ENCODE peak calls at places on chromosome 18, in eight cellular contexts. One of them, this sample, is unnamed.

GRCh38 chr18:379665-380356 is 112.0 kb upstream of the THOC1 start:
- DNase-seq in fibroblast of lung: peak
- DNase-seq in left ventricle myocardium inferior: peak
- DNase-seq in mammary epithelial cell: no peak
- DNase-seq in fibroblast of pulmonary artery: peak
- DNase-seq in brain microvascular endothelial cell: no peak
- DNase-seq in AG09319: no peak
- DNase-seq in esophagus squamous epithelium: no peak
- DNase-seq in this sample: no peak

GRCh38 chr18:10851824-10852225 is 297.5 kb downstream of the PIEZO2 start:
- DNase-seq in fibroblast of pulmonary artery: peak
- DNase-seq in brain microvascular endothelial cell: peak
- DNase-seq in AG09319: peak
- DNase-seq in mammary epithelial cell: peak
- DNase-seq in esophagus squamous epithelium: no peak
- DNase-seq in fibroblast of lung: peak
- DNase-seq in left ventricle myocardium inferior: no peak
- DNase-seq in this sample: no peak

GRCh38 chr18:9101730-9102390 is 639 bp upstream of the NDUFV2 start:
- DNase-seq in fibroblast of pulmonary artery: peak
- DNase-seq in brain microvascular endothelial cell: peak
- DNase-seq in mammary epithelial cell: peak
- DNase-seq in AG09319: no peak
- DNase-seq in esophagus squamous epithelium: no peak
- DNase-seq in left ventricle myocardium inferior: no peak
- DNase-seq in fibroblast of lung: peak
- DNase-seq in this sample: no peak

GRCh38 chr18:825891-826585 is 14.0 kb upstream of the YES1 start:
- DNase-seq in esophagus squamous epithelium: no peak
- DNase-seq in brain microvascular endothelial cell: no peak
- DNase-seq in fibroblast of pulmonary artery: no peak
- DNase-seq in mammary epithelial cell: no peak
- DNase-seq in fibroblast of lung: no peak
- DNase-seq in left ventricle myocardium inferior: no peak
- DNase-seq in AG09319: no peak
- DNase-seq in this sample: no peak

GRCh38 chr18:70249118-70249517 is 39.7 kb upstream of the SOCS6 start:
- DNase-seq in mammary epithelial cell: peak
- DNase-seq in AG09319: no peak
- DNase-seq in brain microvascular endothelial cell: peak
- DNase-seq in esophagus squamous epithelium: no peak
- DNase-seq in fibroblast of lung: peak
- DNase-seq in fibroblast of pulmonary artery: no peak
- DNase-seq in left ventricle myocardium inferior: no peak
- DNase-seq in this sample: no peak

GRCh38 chr18:68796936-68797690 is 767 bp upstream of the CCDC102B start:
- DNase-seq in fibroblast of pulmonary artery: peak
- DNase-seq in fibroblast of lung: peak
- DNase-seq in mammary epithelial cell: no peak
- DNase-seq in left ventricle myocardium inferior: peak
- DNase-seq in AG09319: peak
- DNase-seq in esophagus squamous epithelium: no peak
- DNase-seq in brain microvascular endothelial cell: peak
- DNase-seq in this sample: no peak

GRCh38 chr18:32271649-32272324 is 81.9 kb downstream of the MEP1B start:
- DNase-seq in esophagus squamous epithelium: no peak
- DNase-seq in left ventricle myocardium inferior: no peak
- DNase-seq in fibroblast of lung: peak
- DNase-seq in brain microvascular endothelial cell: no peak
- DNase-seq in mammary epithelial cell: peak
- DNase-seq in fibroblast of pulmonary artery: peak
- DNase-seq in AG09319: peak
- DNase-seq in this sample: peak

GRCh38 chr18:61892683-61893303 is at the start of gene RNF152:
- DNase-seq in brain microvascular endothelial cell: no peak
- DNase-seq in AG09319: no peak
- DNase-seq in fibroblast of lung: peak
- DNase-seq in fibroblast of pulmonary artery: peak
- DNase-seq in mammary epithelial cell: peak
- DNase-seq in esophagus squamous epithelium: no peak
- DNase-seq in left ventricle myocardium inferior: peak
- DNase-seq in this sample: peak

GRCh38 chr18:31217038-31217437 is 54.4 kb upstream of the DSC1 start:
- DNase-seq in left ventricle myocardium inferior: no peak
- DNase-seq in brain microvascular endothelial cell: no peak
- DNase-seq in fibroblast of pulmonary artery: no peak
- DNase-seq in fibroblast of lung: no peak
- DNase-seq in esophagus squamous epithelium: no peak
- DNase-seq in mammary epithelial cell: no peak
- DNase-seq in AG09319: no peak
- DNase-seq in this sample: no peak

GRCh38 chr18:59388180-59388579 is 29.1 kb upstream of the LMAN1 start:
- DNase-seq in esophagus squamous epithelium: no peak
- DNase-seq in fibroblast of pulmonary artery: no peak
- DNase-seq in AG09319: no peak
- DNase-seq in left ventricle myocardium inferior: no peak
- DNase-seq in mammary epithelial cell: no peak
- DNase-seq in fibroblast of lung: peak
- DNase-seq in brain microvascular endothelial cell: no peak
- DNase-seq in this sample: no peak

GRCh38 chr18:74604774-74605173 is 7.1 kb downstream of the ZNF407 start:
- DNase-seq in mammary epithelial cell: no peak
- DNase-seq in esophagus squamous epithelium: no peak
- DNase-seq in AG09319: peak
- DNase-seq in fibroblast of lung: peak
- DNase-seq in fibroblast of pulmonary artery: peak
- DNase-seq in left ventricle myocardium inferior: no peak
- DNase-seq in brain microvascular endothelial cell: peak
- DNase-seq in this sample: no peak

GRCh38 chr18:74329688-74330205 is 14.1 kb downstream of the C18orf63 start:
- DNase-seq in AG09319: no peak
- DNase-seq in left ventricle myocardium inferior: no peak
- DNase-seq in mammary epithelial cell: no peak
- DNase-seq in fibroblast of pulmonary artery: no peak
- DNase-seq in fibroblast of lung: no peak
- DNase-seq in esophagus squamous epithelium: no peak
- DNase-seq in brain microvascular endothelial cell: no peak
- DNase-seq in this sample: no peak

GRCh38 chr18:73409242-73409641 is 541.5 kb upstream of the NETO1 start:
- DNase-seq in fibroblast of lung: peak
- DNase-seq in left ventricle myocardium inferior: no peak
- DNase-seq in fibroblast of pulmonary artery: peak
- DNase-seq in AG09319: no peak
- DNase-seq in esophagus squamous epithelium: no peak
- DNase-seq in mammary epithelial cell: no peak
- DNase-seq in brain microvascular endothelial cell: no peak
- DNase-seq in this sample: no peak

GRCh38 chr18:44802508-44802907 is 121.8 kb downstream of the SETBP1 start:
- DNase-seq in AG09319: no peak
- DNase-seq in fibroblast of lung: peak
- DNase-seq in esophagus squamous epithelium: no peak
- DNase-seq in left ventricle myocardium inferior: no peak
- DNase-seq in brain microvascular endothelial cell: no peak
- DNase-seq in fibroblast of pulmonary artery: peak
- DNase-seq in mammary epithelial cell: peak
- DNase-seq in this sample: no peak

GRCh38 chr18:8744038-8744437 is 38.7 kb downstream of the MTCL1 start:
- DNase-seq in brain microvascular endothelial cell: no peak
- DNase-seq in fibroblast of lung: no peak
- DNase-seq in AG09319: no peak
- DNase-seq in esophagus squamous epithelium: no peak
- DNase-seq in fibroblast of pulmonary artery: no peak
- DNase-seq in mammary epithelial cell: no peak
- DNase-seq in left ventricle myocardium inferior: no peak
- DNase-seq in this sample: no peak

GRCh38 chr18:54684786-54685185 is 93.7 kb downstream of the DYNAP start:
- DNase-seq in left ventricle myocardium inferior: peak
- DNase-seq in fibroblast of lung: no peak
- DNase-seq in mammary epithelial cell: no peak
- DNase-seq in AG09319: no peak
- DNase-seq in esophagus squamous epithelium: no peak
- DNase-seq in brain microvascular endothelial cell: peak
- DNase-seq in fibroblast of pulmonary artery: peak
- DNase-seq in this sample: no peak

GRCh38 chr18:54675076-54675475 is 84.0 kb downstream of the DYNAP start:
- DNase-seq in left ventricle myocardium inferior: no peak
- DNase-seq in mammary epithelial cell: no peak
- DNase-seq in fibroblast of pulmonary artery: no peak
- DNase-seq in esophagus squamous epithelium: no peak
- DNase-seq in fibroblast of lung: no peak
- DNase-seq in AG09319: no peak
- DNase-seq in brain microvascular endothelial cell: no peak
- DNase-seq in this sample: no peak

GRCh38 chr18:54679318-54680149 is 88.5 kb downstream of the DYNAP start:
- DNase-seq in fibroblast of lung: peak
- DNase-seq in fibroblast of pulmonary artery: peak
- DNase-seq in mammary epithelial cell: peak
- DNase-seq in left ventricle myocardium inferior: no peak
- DNase-seq in brain microvascular endothelial cell: peak
- DNase-seq in esophagus squamous epithelium: no peak
- DNase-seq in AG09319: peak
- DNase-seq in this sample: no peak
- TF ChIP-seq CTCF in fibroblast of lung: peak
- TF ChIP-seq CTCF in fibroblast of pulmonary artery: peak
- TF ChIP-seq CTCF in mammary epithelial cell: peak
- TF ChIP-seq CTCF in left ventricle myocardium inferior: peak
- TF ChIP-seq CTCF in brain microvascular endothelial cell: peak
- TF ChIP-seq CTCF in esophagus squamous epithelium: peak
- TF ChIP-seq CTCF in AG09319: peak
- TF ChIP-seq CTCF in this sample: peak

GRCh38 chr18:47175283-47175894 is 775 bp downstream of the IER3IP1 start:
- DNase-seq in left ventricle myocardium inferior: no peak
- DNase-seq in mammary epithelial cell: no peak
- DNase-seq in fibroblast of pulmonary artery: peak
- DNase-seq in AG09319: no peak
- DNase-seq in brain microvascular endothelial cell: no peak
- DNase-seq in esophagus squamous epithelium: no peak
- DNase-seq in fibroblast of lung: peak
- DNase-seq in this sample: peak

GRCh38 chr18:47180765-47181164 is 4.6 kb upstream of the IER3IP1 start:
- DNase-seq in fibroblast of pulmonary artery: no peak
- DNase-seq in mammary epithelial cell: no peak
- DNase-seq in AG09319: no peak
- DNase-seq in left ventricle myocardium inferior: no peak
- DNase-seq in fibroblast of lung: no peak
- DNase-seq in brain microvascular endothelial cell: no peak
- DNase-seq in esophagus squamous epithelium: no peak
- DNase-seq in this sample: no peak

GRCh38 chr18:47174545-47175116 is 1.5 kb downstream of the IER3IP1 start:
- DNase-seq in mammary epithelial cell: peak
- DNase-seq in brain microvascular endothelial cell: no peak
- DNase-seq in esophagus squamous epithelium: no peak
- DNase-seq in fibroblast of lung: no peak
- DNase-seq in fibroblast of pulmonary artery: no peak
- DNase-seq in left ventricle myocardium inferior: no peak
- DNase-seq in AG09319: no peak
- DNase-seq in this sample: no peak

GRCh38 chr18:47172476-47172875 is 3.7 kb downstream of the IER3IP1 start:
- DNase-seq in left ventricle myocardium inferior: no peak
- DNase-seq in esophagus squamous epithelium: no peak
- DNase-seq in brain microvascular endothelial cell: no peak
- DNase-seq in mammary epithelial cell: no peak
- DNase-seq in fibroblast of pulmonary artery: no peak
- DNase-seq in AG09319: no peak
- DNase-seq in fibroblast of lung: no peak
- DNase-seq in this sample: no peak

GRCh38 chr18:47175895-47176575 is at the start of gene IER3IP1:
- DNase-seq in fibroblast of pulmonary artery: peak
- DNase-seq in brain microvascular endothelial cell: peak
- DNase-seq in fibroblast of lung: peak
- DNase-seq in mammary epithelial cell: peak
- DNase-seq in esophagus squamous epithelium: peak
- DNase-seq in left ventricle myocardium inferior: peak
- DNase-seq in AG09319: peak
- DNase-seq in this sample: peak
- TF ChIP-seq CTCF in fibroblast of pulmonary artery: peak
- TF ChIP-seq CTCF in brain microvascular endothelial cell: peak
- TF ChIP-seq CTCF in fibroblast of lung: no peak
- TF ChIP-seq CTCF in mammary epithelial cell: no peak
- TF ChIP-seq CTCF in esophagus squamous epithelium: peak
- TF ChIP-seq CTCF in left ventricle myocardium inferior: peak
- TF ChIP-seq CTCF in AG09319: peak
- TF ChIP-seq CTCF in this sample: peak

GRCh38 chr18:47485221-47485797 is 233.8 kb upstream of the SKOR2 start:
- DNase-seq in mammary epithelial cell: no peak
- DNase-seq in left ventricle myocardium inferior: peak
- DNase-seq in fibroblast of lung: no peak
- DNase-seq in AG09319: no peak
- DNase-seq in brain microvascular endothelial cell: no peak
- DNase-seq in fibroblast of pulmonary artery: no peak
- DNase-seq in esophagus squamous epithelium: no peak
- DNase-seq in this sample: no peak
- TF ChIP-seq CTCF in mammary epithelial cell: no peak
- TF ChIP-seq CTCF in left ventricle myocardium inferior: no peak
- TF ChIP-seq CTCF in fibroblast of lung: no peak
- TF ChIP-seq CTCF in AG09319: no peak
- TF ChIP-seq CTCF in brain microvascular endothelial cell: no peak
- TF ChIP-seq CTCF in fibroblast of pulmonary artery: no peak
- TF ChIP-seq CTCF in esophagus squamous epithelium: no peak
- TF ChIP-seq CTCF in this sample: no peak

GRCh38 chr18:25352629-25353005 is 651 bp upstream of the ZNF521 start:
- DNase-seq in fibroblast of pulmonary artery: no peak
- DNase-seq in fibroblast of lung: no peak
- DNase-seq in esophagus squamous epithelium: no peak
- DNase-seq in left ventricle myocardium inferior: no peak
- DNase-seq in brain microvascular endothelial cell: no peak
- DNase-seq in AG09319: no peak
- DNase-seq in mammary epithelial cell: no peak
- DNase-seq in this sample: no peak
- TF ChIP-seq CTCF in fibroblast of pulmonary artery: no peak
- TF ChIP-seq CTCF in fibroblast of lung: no peak
- TF ChIP-seq CTCF in esophagus squamous epithelium: no peak
- TF ChIP-seq CTCF in left ventricle myocardium inferior: no peak
- TF ChIP-seq CTCF in brain microvascular endothelial cell: no peak
- TF ChIP-seq CTCF in AG09319: no peak
- TF ChIP-seq CTCF in mammary epithelial cell: no peak
- TF ChIP-seq CTCF in this sample: peak

DNA sequence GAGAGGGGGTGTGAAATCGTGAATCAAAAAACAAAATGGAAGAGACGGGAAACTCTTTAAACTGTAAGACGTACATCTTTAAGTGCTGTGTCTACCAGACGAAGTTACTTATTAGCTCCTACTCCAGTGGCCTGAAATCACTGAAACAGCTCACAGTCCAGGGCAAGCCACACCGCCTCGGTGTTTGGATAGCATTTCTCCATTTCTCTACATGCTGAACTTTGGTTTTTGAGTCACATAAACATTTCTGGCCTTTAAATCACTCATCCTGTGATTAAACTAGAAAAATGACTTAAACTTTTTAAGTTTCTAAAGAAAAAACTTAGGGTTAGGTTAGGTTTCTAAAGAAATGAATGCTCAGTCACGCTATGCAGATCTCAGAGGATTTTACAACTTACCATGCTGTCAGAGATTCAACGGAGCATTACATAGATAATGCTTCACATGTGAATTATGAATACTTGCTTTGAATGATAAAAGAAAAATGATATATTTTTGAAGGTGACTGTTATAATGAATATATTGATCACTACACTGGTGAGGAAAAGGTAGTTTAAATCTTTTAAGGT is 138.4 kb downstream of the MBP start:
- DNase-seq in esophagus squamous epithelium: no peak
- DNase-seq in fibroblast of lung: no peak
- DNase-seq in fibroblast of pulmonary artery: no peak
- DNase-seq in brain microvascular endothelial cell: no peak
- DNase-seq in AG09319: no peak
- DNase-seq in left ventricle myocardium inferior: no peak
- DNase-seq in mammary epithelial cell: no peak
- DNase-seq in this sample: no peak
- TF ChIP-seq CTCF in esophagus squamous epithelium: no peak
- TF ChIP-seq CTCF in fibroblast of lung: no peak
- TF ChIP-seq CTCF in fibroblast of pulmonary artery: no peak
- TF ChIP-seq CTCF in brain microvascular endothelial cell: no peak
- TF ChIP-seq CTCF in AG09319: no peak
- TF ChIP-seq CTCF in left ventricle myocardium inferior: no peak
- TF ChIP-seq CTCF in mammary epithelial cell: no peak
- TF ChIP-seq CTCF in this sample: no peak